ENCODE peak calls at places on chromosome 19, in five cellular contexts. One of them, this sample, is unnamed.
A peak's percentile ranks its signal among the peaks of the same experiment; 100 is the strongest.

GRCh38 chr19:30116984-30117555 is 175.0 kb downstream of the URI1 start:
- DNase-seq in stimulated activated CD8-positive, alpha-beta memory T cell treated with anti-CD3 and anti-CD28 coated beads, Interleukin-2, amount 100 ng/mL, for 1 hour: no peak
- DNase-seq in Peyer's patch: no peak
- DNase-seq in tibial artery: no peak
- DNase-seq in NCI-H187: no peak
- DNase-seq in this sample: no peak

GRCh38 chr19:30066781-30067759 is 125.0 kb downstream of the URI1 start:
- DNase-seq in stimulated activated CD8-positive, alpha-beta memory T cell treated with anti-CD3 and anti-CD28 coated beads, Interleukin-2, amount 100 ng/mL, for 1 hour: no peak
- DNase-seq in Peyer's patch: peak; percentile 34
- DNase-seq in tibial artery: no peak
- DNase-seq in NCI-H187: no peak
- DNase-seq in this sample: no peak

GRCh38 chr19:1780272-1780957 is 27.1 kb downstream of the ONECUT3 start:
- DNase-seq in stimulated activated CD8-positive, alpha-beta memory T cell treated with anti-CD3 and anti-CD28 coated beads, Interleukin-2, amount 100 ng/mL, for 1 hour: no peak
- DNase-seq in Peyer's patch: no peak
- DNase-seq in tibial artery: no peak
- DNase-seq in NCI-H187: no peak
- DNase-seq in this sample: no peak

GRCh38 chr19:35098413-35099049 is 17.1 kb upstream of the FXYD3 start:
- DNase-seq in stimulated activated CD8-positive, alpha-beta memory T cell treated with anti-CD3 and anti-CD28 coated beads, Interleukin-2, amount 100 ng/mL, for 1 hour: no peak
- DNase-seq in Peyer's patch: no peak
- DNase-seq in tibial artery: no peak
- DNase-seq in NCI-H187: no peak
- DNase-seq in this sample: no peak

GRCh38 chr19:16876904-16877361 is 11.9 kb upstream of the F2RL3 start:
- DNase-seq in stimulated activated CD8-positive, alpha-beta memory T cell treated with anti-CD3 and anti-CD28 coated beads, Interleukin-2, amount 100 ng/mL, for 1 hour: no peak
- DNase-seq in Peyer's patch: no peak
- DNase-seq in tibial artery: no peak
- DNase-seq in NCI-H187: no peak
- DNase-seq in this sample: no peak

GRCh38 chr19:31625575-31625974 is 276.3 kb upstream of the TSHZ3 start:
- DNase-seq in stimulated activated CD8-positive, alpha-beta memory T cell treated with anti-CD3 and anti-CD28 coated beads, Interleukin-2, amount 100 ng/mL, for 1 hour: no peak
- DNase-seq in Peyer's patch: no peak
- DNase-seq in tibial artery: no peak
- DNase-seq in NCI-H187: no peak
- DNase-seq in this sample: no peak

GRCh38 chr19:46614114-46614701 is 10.7 kb downstream of the PTGIR start:
- DNase-seq in stimulated activated CD8-positive, alpha-beta memory T cell treated with anti-CD3 and anti-CD28 coated beads, Interleukin-2, amount 100 ng/mL, for 1 hour: peak; percentile 63
- DNase-seq in Peyer's patch: peak; percentile 87
- DNase-seq in tibial artery: peak; percentile 86
- DNase-seq in NCI-H187: peak; percentile 38
- DNase-seq in this sample: peak; percentile 76

GRCh38 chr19:10193666-10194499 is 870 bp downstream of the DNMT1 start:
- DNase-seq in stimulated activated CD8-positive, alpha-beta memory T cell treated with anti-CD3 and anti-CD28 coated beads, Interleukin-2, amount 100 ng/mL, for 1 hour: peak; percentile 0
- DNase-seq in Peyer's patch: peak; percentile 63
- DNase-seq in tibial artery: peak; percentile 30
- DNase-seq in NCI-H187: no peak
- DNase-seq in this sample: no peak

GRCh38 chr19:41844601-41845000 is at the start of gene LYPD4:
- DNase-seq in stimulated activated CD8-positive, alpha-beta memory T cell treated with anti-CD3 and anti-CD28 coated beads, Interleukin-2, amount 100 ng/mL, for 1 hour: no peak
- DNase-seq in Peyer's patch: no peak
- DNase-seq in tibial artery: no peak
- DNase-seq in NCI-H187: no peak
- DNase-seq in this sample: no peak

This sample was measured in left colon.